ENCODE peak calls at places on chromosome 22, in five cellular contexts. M, J, C, U and B are unnamed samples.

GRCh38 chr22:43504068-43504467 is 92.3 kb downstream of the MPPED1 start:
- DNase-seq in M (no peak), J (no peak), C (no peak), U (no peak), B (no peak)

GRCh38 chr22:26587991-26588613 is 1.8 kb downstream of the TPST2 start:
- DNase-seq in M (no peak), J (no peak), C (no peak), U (no peak), B (no peak)

GRCh38 chr22:30675436-30675835 is 7.8 kb upstream of the DUSP18 start:
- DNase-seq in M (no peak), J (no peak), C (no peak), U (no peak), B (no peak)

GRCh38 chr22:30301995-30302809 is 12.9 kb upstream of the CASTOR1 start:
- DNase-seq in M (no peak), J (no peak), C (no peak), U (no peak), B (peak)

GRCh38 chr22:42700355-42700754 is 20.3 kb downstream of the A4GALT start:
- DNase-seq in M (no peak), J (no peak), C (no peak), U (no peak), B (no peak)

GRCh38 chr22:23522642-23523251 is 57.3 kb downstream of the IGLL1 start:
- DNase-seq in M (no peak), J (peak), C (peak), U (no peak), B (no peak)

GRCh38 chr22:37275134-37275533 is 7.2 kb upstream of the CYTH4 start:
- DNase-seq in M (no peak), J (no peak), C (no peak), U (no peak), B (no peak)

GRCh38 chr22:42905702-42906183 is 48.7 kb upstream of the ARFGAP3 start:
- DNase-seq in M (no peak), J (no peak), C (no peak), U (no peak), B (no peak)

GRCh38 chr22:49738566-49738965 is 89.1 kb downstream of the BRD1 start:
- DNase-seq in M (no peak), J (no peak), C (no peak), U (no peak), B (no peak)

GRCh38 chr22:30606455-30607299 is at the start of gene TCN2:
- DNase-seq in M (no peak), J (peak), C (peak), U (no peak), B (peak)

GRCh38 chr22:42904049-42904448 is 47.0 kb upstream of the ARFGAP3 start:
- DNase-seq in M (no peak), J (no peak), C (peak), U (no peak), B (no peak)

GRCh38 chr22:44746061-44746789 is 6.2 kb upstream of the ARHGAP8 start:
- DNase-seq in M (no peak), J (no peak), C (no peak), U (no peak), B (no peak)

GRCh38 chr22:35376728-35377472 is 4.0 kb upstream of the HMOX1 start:
- DNase-seq in M (peak), J (peak), C (peak), U (peak), B (peak)

GRCh38 chr22:23245045-23245798 is 64.9 kb downstream of the BCR start:
- DNase-seq in M (no peak), J (no peak), C (no peak), U (no peak), B (peak)

GRCh38 chr22:36898690-36899089 is 14.7 kb upstream of the CSF2RB start:
- DNase-seq in M (no peak), J (no peak), C (no peak), U (no peak), B (no peak)

GRCh38 chr22:36587289-36588154 is 58.6 kb upstream of the EIF3D start:
- DNase-seq in M (no peak), J (peak), C (no peak), U (no peak), B (no peak)

GRCh38 chr22:40533712-40534378 is 102.7 kb downstream of the MRTFA start:
- DNase-seq in M (no peak), J (peak), C (peak), U (no peak), B (no peak)

GRCh38 chr22:23833017-23833795 is 5.6 kb downstream of the DERL3 start:
- DNase-seq in M (no peak), J (no peak), C (no peak), U (no peak), B (no peak)

GRCh38 chr22:37818397-37819099 is 4.6 kb upstream of the GALR3 start:
- DNase-seq in M (no peak), J (peak), C (peak), U (no peak), B (no peak)

GRCh38 chr22:40597541-40598453 is 38.7 kb downstream of the MRTFA start:
- DNase-seq in M (peak), J (no peak), C (no peak), U (no peak), B (peak)

GRCh38 chr22:21571679-21572078 is 4.2 kb downstream of the UBE2L3 start:
- DNase-seq in M (no peak), J (no peak), C (no peak), U (no peak), B (no peak)

GRCh38 chr22:21568207-21569075 is 927 bp downstream of the UBE2L3 start:
- DNase-seq in M (no peak), J (peak), C (peak), U (no peak), B (no peak)

GRCh38 chr22:21567456-21568206 is at the start of gene UBE2L3:
- DNase-seq in M (peak), J (peak), C (peak), U (peak), B (peak)

GRCh38 chr22:21570398-21570797 is 2.9 kb downstream of the UBE2L3 start:
- DNase-seq in M (no peak), J (no peak), C (no peak), U (no peak), B (no peak)

DNA sequence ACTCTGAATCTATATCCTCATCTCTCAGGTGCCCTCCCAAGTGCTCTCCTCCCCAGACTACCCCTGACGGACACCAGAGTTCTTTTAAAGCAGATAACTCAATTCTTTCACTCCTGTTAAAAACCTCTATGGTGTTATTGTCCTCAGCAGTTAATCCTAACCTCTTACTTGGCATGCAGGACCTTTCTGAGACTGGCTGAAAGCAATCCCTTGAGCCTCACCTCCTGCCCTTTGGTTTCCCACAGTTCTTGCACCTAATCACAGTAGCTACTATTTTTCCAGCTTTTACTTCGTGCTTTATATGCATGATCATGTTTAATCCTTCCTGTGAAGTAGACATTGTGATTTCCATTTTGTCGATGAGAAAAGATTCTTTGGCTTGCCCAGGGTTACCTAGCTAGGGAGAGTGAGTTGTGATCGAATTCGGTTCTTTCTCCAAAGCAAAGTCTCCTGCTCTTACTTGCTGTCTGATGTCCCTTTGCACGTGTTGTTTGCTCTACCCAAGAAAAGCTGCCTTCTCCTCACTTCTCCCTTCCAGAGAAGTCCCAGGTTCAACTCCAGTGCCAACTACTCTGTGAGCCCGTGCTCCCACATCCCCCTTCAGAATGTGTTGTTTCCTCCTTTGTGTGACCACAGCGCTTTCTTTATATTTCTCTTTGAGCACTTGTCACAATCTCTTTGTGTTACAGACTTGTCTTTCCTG is 2.1 kb downstream of the UBE2L3 start:
- DNase-seq in M (no peak), J (peak), C (no peak), U (no peak), B (no peak)
- H3K4me3 ChIP-seq in M (peak), J (peak), C (peak), U (peak), B (peak)

GRCh38 chr22:39178206-39179111 is 26.0 kb upstream of the CBX7 start:
- DNase-seq in M (no peak), J (no peak), C (no peak), U (no peak), B (no peak)

GRCh38 chr22:39180566-39180965 is 28.1 kb upstream of the CBX7 start:
- DNase-seq in M (no peak), J (no peak), C (no peak), U (no peak), B (no peak)

GRCh38 chr22:39179841-39180335 is 27.4 kb upstream of the CBX7 start:
- DNase-seq in M (no peak), J (peak), C (peak), U (no peak), B (no peak)

GRCh38 chr22:39177791-39178190 is 25.3 kb upstream of the CBX7 start:
- DNase-seq in M (no peak), J (no peak), C (no peak), U (no peak), B (no peak)

GRCh38 chr22:39179401-39179827 is 26.9 kb upstream of the CBX7 start:
- DNase-seq in M (no peak), J (peak), C (peak), U (no peak), B (no peak)
- H2AFZ ChIP-seq in M (no peak), J (no peak), C (no peak), U (no peak), B (no peak)

GRCh38 chr22:18154821-18155390 is 4.9 kb downstream of the USP18 start:
- DNase-seq in M (no peak), J (no peak), C (no peak), U (no peak), B (no peak)

GRCh38 chr22:18147791-18148507 is 2.0 kb upstream of the USP18 start:
- DNase-seq in M (no peak), J (no peak), C (no peak), U (no peak), B (no peak)

GRCh38 chr22:18156878-18157713 is 7.1 kb downstream of the USP18 start:
- DNase-seq in M (peak), J (peak), C (peak), U (peak), B (peak)

GRCh38 chr22:18148508-18148965 is 1.4 kb upstream of the USP18 start:
- DNase-seq in M (no peak), J (no peak), C (no peak), U (no peak), B (no peak)

GRCh38 chr22:18152519-18152918 is 2.5 kb downstream of the USP18 start:
- DNase-seq in M (no peak), J (no peak), C (no peak), U (no peak), B (no peak)
- H3K4me3 ChIP-seq in M (no peak), J (no peak), C (no peak), U (no peak), B (no peak)

DNA sequence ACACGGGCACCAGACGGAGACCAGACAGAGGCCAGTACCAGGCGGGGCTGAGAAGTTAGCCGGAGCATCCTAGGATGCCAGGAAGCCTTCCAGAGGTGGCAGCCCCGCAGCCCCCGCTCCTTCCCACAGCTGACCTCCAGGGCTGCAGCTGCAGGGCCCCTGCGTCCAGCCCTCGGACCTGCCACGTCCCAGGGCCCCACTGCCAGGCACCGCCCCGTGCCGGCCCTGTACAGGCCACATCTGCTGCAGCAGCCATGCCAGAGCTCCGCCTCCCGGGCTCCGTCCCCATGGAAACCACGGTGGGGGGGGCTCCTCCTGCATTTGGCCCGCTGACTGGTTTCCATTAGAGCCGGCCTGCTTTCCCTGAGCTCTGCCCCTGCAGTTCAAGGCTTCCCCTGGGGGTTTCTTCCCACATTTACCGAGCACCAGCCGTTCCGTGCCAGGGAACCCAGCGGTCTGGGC is 62.5 kb upstream of the PPARA start:
- DNase-seq in M (no peak), J (peak), C (no peak), U (no peak), B (no peak)
- H2AFZ ChIP-seq in M (no peak), J (peak), C (no peak), U (no peak), B (no peak)